ENCODE peak calls at places on chromosome 7, in eight cellular contexts. One of them, this sample, is unnamed.

GRCh38 chr7:88795553-88795952 is at the start of gene TEX47:
- DNase-seq in breast epithelium: no peak
- DNase-seq in stomach: no peak
- DNase-seq in adrenal gland: no peak
- DNase-seq in B cell: no peak
- DNase-seq in progenitor cell of endocrine pancreas: no peak
- DNase-seq in GM12865: no peak
- DNase-seq in astrocyte of the spinal cord: no peak
- DNase-seq in this sample: no peak

GRCh38 chr7:127678330-127678729 is 26.3 kb downstream of the SND1 start:
- DNase-seq in breast epithelium: no peak
- DNase-seq in B cell: no peak
- DNase-seq in adrenal gland: no peak
- DNase-seq in GM12865: no peak
- DNase-seq in stomach: no peak
- DNase-seq in progenitor cell of endocrine pancreas: no peak
- DNase-seq in astrocyte of the spinal cord: peak; percentile 37
- DNase-seq in this sample: no peak

GRCh38 chr7:71308105-71308504 is 176.2 kb downstream of the GALNT17 start:
- DNase-seq in adrenal gland: peak; percentile 16
- DNase-seq in astrocyte of the spinal cord: peak; percentile 57
- DNase-seq in stomach: no peak
- DNase-seq in GM12865: no peak
- DNase-seq in breast epithelium: no peak
- DNase-seq in B cell: no peak
- DNase-seq in progenitor cell of endocrine pancreas: no peak
- DNase-seq in this sample: no peak

GRCh38 chr7:7770228-7770627 is 51.8 kb upstream of the RPA3 start:
- DNase-seq in B cell: no peak
- DNase-seq in breast epithelium: no peak
- DNase-seq in progenitor cell of endocrine pancreas: no peak
- DNase-seq in adrenal gland: no peak
- DNase-seq in astrocyte of the spinal cord: peak; percentile 34
- DNase-seq in GM12865: no peak
- DNase-seq in stomach: no peak
- DNase-seq in this sample: no peak

GRCh38 chr7:157000047-157000726 is 10.3 kb downstream of the MNX1 start:
- DNase-seq in stomach: peak; percentile 51
- DNase-seq in progenitor cell of endocrine pancreas: no peak
- DNase-seq in breast epithelium: no peak
- DNase-seq in GM12865: no peak
- DNase-seq in B cell: no peak
- DNase-seq in astrocyte of the spinal cord: no peak
- DNase-seq in adrenal gland: no peak
- DNase-seq in this sample: peak; percentile 72

GRCh38 chr7:114082567-114082933 is 163.7 kb upstream of the PPP1R3A start:
- DNase-seq in stomach: no peak
- DNase-seq in B cell: no peak
- DNase-seq in breast epithelium: no peak
- DNase-seq in astrocyte of the spinal cord: no peak
- DNase-seq in adrenal gland: no peak
- DNase-seq in GM12865: peak; percentile 29
- DNase-seq in progenitor cell of endocrine pancreas: no peak
- DNase-seq in this sample: no peak

GRCh38 chr7:69967152-69967591 is 368.9 kb downstream of the AUTS2 start:
- DNase-seq in breast epithelium: no peak
- DNase-seq in B cell: no peak
- DNase-seq in GM12865: no peak
- DNase-seq in adrenal gland: peak; percentile 22
- DNase-seq in progenitor cell of endocrine pancreas: no peak
- DNase-seq in stomach: peak; percentile 34
- DNase-seq in astrocyte of the spinal cord: no peak
- DNase-seq in this sample: no peak

GRCh38 chr7:100677308-100678095 is 4.0 kb downstream of the GNB2 start:
- DNase-seq in astrocyte of the spinal cord: no peak
- DNase-seq in B cell: no peak
- DNase-seq in progenitor cell of endocrine pancreas: no peak
- DNase-seq in stomach: no peak
- DNase-seq in adrenal gland: peak; percentile 25
- DNase-seq in breast epithelium: no peak
- DNase-seq in GM12865: no peak
- DNase-seq in this sample: peak; percentile 21

GRCh38 chr7:39357648-39358047 is 208.6 kb upstream of the YAE1 start:
- DNase-seq in B cell: no peak
- DNase-seq in progenitor cell of endocrine pancreas: no peak
- DNase-seq in adrenal gland: no peak
- DNase-seq in breast epithelium: no peak
- DNase-seq in astrocyte of the spinal cord: no peak
- DNase-seq in stomach: no peak
- DNase-seq in GM12865: no peak
- DNase-seq in this sample: no peak

GRCh38 chr7:30321992-30322637 is 37.7 kb downstream of the ZNRF2 start:
- DNase-seq in B cell: no peak
- DNase-seq in stomach: no peak
- DNase-seq in breast epithelium: no peak
- DNase-seq in progenitor cell of endocrine pancreas: no peak
- DNase-seq in astrocyte of the spinal cord: no peak
- DNase-seq in GM12865: peak; percentile 87
- DNase-seq in adrenal gland: no peak
- DNase-seq in this sample: peak; percentile 28

GRCh38 chr7:152925412-152926147 is 166.0 kb downstream of the ACTR3B start:
- DNase-seq in stomach: no peak
- DNase-seq in adrenal gland: no peak
- DNase-seq in astrocyte of the spinal cord: no peak
- DNase-seq in progenitor cell of endocrine pancreas: peak; percentile 58
- DNase-seq in breast epithelium: no peak
- DNase-seq in GM12865: no peak
- DNase-seq in B cell: no peak
- DNase-seq in this sample: peak; percentile 19

GRCh38 chr7:28988818-28989595 is 30.9 kb upstream of the TRIL start:
- DNase-seq in GM12865: no peak
- DNase-seq in progenitor cell of endocrine pancreas: no peak
- DNase-seq in astrocyte of the spinal cord: peak; percentile 92
- DNase-seq in breast epithelium: no peak
- DNase-seq in adrenal gland: peak; percentile 8
- DNase-seq in B cell: no peak
- DNase-seq in stomach: no peak
- DNase-seq in this sample: no peak

GRCh38 chr7:138049505-138050116 is 26.6 kb upstream of the AKR1D1 start:
- DNase-seq in B cell: no peak
- DNase-seq in progenitor cell of endocrine pancreas: no peak
- DNase-seq in adrenal gland: no peak
- DNase-seq in astrocyte of the spinal cord: no peak
- DNase-seq in breast epithelium: no peak
- DNase-seq in stomach: no peak
- DNase-seq in GM12865: no peak
- DNase-seq in this sample: no peak

GRCh38 chr7:155484483-155485399 is 26.8 kb downstream of the EN2 start:
- DNase-seq in progenitor cell of endocrine pancreas: no peak
- DNase-seq in breast epithelium: no peak
- DNase-seq in stomach: no peak
- DNase-seq in B cell: no peak
- DNase-seq in GM12865: no peak
- DNase-seq in astrocyte of the spinal cord: no peak
- DNase-seq in adrenal gland: no peak
- DNase-seq in this sample: no peak

GRCh38 chr7:81676105-81676811 is 93.6 kb downstream of the HGF start:
- DNase-seq in breast epithelium: no peak
- DNase-seq in stomach: no peak
- DNase-seq in progenitor cell of endocrine pancreas: no peak
- DNase-seq in adrenal gland: no peak
- DNase-seq in astrocyte of the spinal cord: peak; percentile 23
- DNase-seq in GM12865: no peak
- DNase-seq in B cell: no peak
- DNase-seq in this sample: no peak

GRCh38 chr7:55128693-55129394 is 110.0 kb downstream of the EGFR start:
- DNase-seq in progenitor cell of endocrine pancreas: no peak
- DNase-seq in B cell: no peak
- DNase-seq in GM12865: no peak
- DNase-seq in adrenal gland: no peak
- DNase-seq in breast epithelium: no peak
- DNase-seq in astrocyte of the spinal cord: peak; percentile 59
- DNase-seq in stomach: no peak
- DNase-seq in this sample: no peak

GRCh38 chr7:1068656-1069055 is 19.3 kb upstream of the GPER1 start:
- DNase-seq in stomach: no peak
- DNase-seq in adrenal gland: no peak
- DNase-seq in astrocyte of the spinal cord: no peak
- DNase-seq in progenitor cell of endocrine pancreas: no peak
- DNase-seq in GM12865: no peak
- DNase-seq in B cell: no peak
- DNase-seq in breast epithelium: no peak
- DNase-seq in this sample: no peak
- TF ChIP-seq CTCF in stomach: no peak
- TF ChIP-seq CTCF in adrenal gland: no peak
- TF ChIP-seq CTCF in astrocyte of the spinal cord: no peak
- TF ChIP-seq CTCF in progenitor cell of endocrine pancreas: no peak
- TF ChIP-seq CTCF in GM12865: no peak
- TF ChIP-seq CTCF in B cell: no peak
- TF ChIP-seq CTCF in breast epithelium: no peak
- TF ChIP-seq CTCF in this sample: no peak

GRCh38 chr7:110084177-110084807 is 1006.6 kb upstream of the LRRN3 start:
- DNase-seq in breast epithelium: no peak
- DNase-seq in adrenal gland: no peak
- DNase-seq in B cell: no peak
- DNase-seq in GM12865: no peak
- DNase-seq in stomach: no peak
- DNase-seq in astrocyte of the spinal cord: no peak
- DNase-seq in progenitor cell of endocrine pancreas: no peak
- DNase-seq in this sample: no peak

GRCh38 chr7:110095372-110096052 is 995.4 kb upstream of the LRRN3 start:
- DNase-seq in progenitor cell of endocrine pancreas: no peak
- DNase-seq in adrenal gland: no peak
- DNase-seq in stomach: no peak
- DNase-seq in B cell: no peak
- DNase-seq in breast epithelium: no peak
- DNase-seq in astrocyte of the spinal cord: no peak
- DNase-seq in GM12865: no peak
- DNase-seq in this sample: no peak

DNA sequence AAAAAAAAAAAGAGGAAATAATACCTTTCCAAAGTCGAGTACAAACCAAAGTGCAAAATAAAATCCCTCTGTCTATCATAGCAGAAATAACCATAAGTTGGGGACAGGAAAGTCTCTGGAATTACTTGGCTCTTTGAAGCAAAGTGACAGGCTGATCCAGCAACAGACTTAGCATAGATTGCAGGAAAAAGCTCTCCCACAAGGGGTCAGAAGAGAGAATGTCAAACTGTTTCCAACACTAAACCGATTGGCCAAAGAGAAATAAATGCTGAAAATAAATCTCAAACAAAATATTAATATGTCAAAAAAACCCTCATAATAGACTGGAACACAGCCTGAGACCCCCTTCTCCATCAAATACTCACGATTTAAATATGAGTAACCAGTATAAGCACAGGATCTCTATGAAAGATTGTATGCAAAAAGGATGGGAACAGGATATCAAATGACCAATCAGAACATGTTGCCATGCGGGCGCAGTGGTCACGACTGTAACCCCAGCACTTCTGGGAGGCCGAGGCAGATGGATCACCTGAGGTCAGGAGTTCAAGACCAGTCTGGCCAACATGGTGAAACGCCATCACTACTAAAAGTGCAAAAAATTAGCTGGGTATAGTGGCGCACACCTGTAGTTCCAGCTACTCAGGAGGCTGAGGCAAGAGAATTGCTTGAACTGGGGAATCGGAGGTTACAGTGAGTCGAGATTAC is 1000.7 kb upstream of the LRRN3 start:
- DNase-seq in GM12865: peak; percentile 41
- DNase-seq in stomach: no peak
- DNase-seq in breast epithelium: no peak
- DNase-seq in astrocyte of the spinal cord: peak; percentile 25
- DNase-seq in B cell: no peak
- DNase-seq in adrenal gland: peak; percentile 16
- DNase-seq in progenitor cell of endocrine pancreas: no peak
- DNase-seq in this sample: peak; percentile 7
- TF ChIP-seq CTCF in GM12865: peak; percentile 34
- TF ChIP-seq CTCF in stomach: no peak
- TF ChIP-seq CTCF in breast epithelium: no peak
- TF ChIP-seq CTCF in astrocyte of the spinal cord: peak; percentile 67
- TF ChIP-seq CTCF in B cell: no peak
- TF ChIP-seq CTCF in adrenal gland: peak; percentile 27
- TF ChIP-seq CTCF in progenitor cell of endocrine pancreas: peak; percentile 22
- TF ChIP-seq CTCF in this sample: peak; percentile 59

GRCh38 chr7:95190515-95190914 is 133.8 kb downstream of the PON1 start:
- DNase-seq in stomach: no peak
- DNase-seq in progenitor cell of endocrine pancreas: no peak
- DNase-seq in adrenal gland: no peak
- DNase-seq in astrocyte of the spinal cord: no peak
- DNase-seq in breast epithelium: no peak
- DNase-seq in B cell: no peak
- DNase-seq in GM12865: peak; percentile 38
- DNase-seq in this sample: no peak
- TF ChIP-seq CTCF in stomach: no peak
- TF ChIP-seq CTCF in progenitor cell of endocrine pancreas: no peak
- TF ChIP-seq CTCF in adrenal gland: no peak
- TF ChIP-seq CTCF in astrocyte of the spinal cord: peak; percentile 12
- TF ChIP-seq CTCF in breast epithelium: no peak
- TF ChIP-seq CTCF in B cell: no peak
- TF ChIP-seq CTCF in GM12865: peak; percentile 32
- TF ChIP-seq CTCF in this sample: peak; percentile 30

GRCh38 chr7:142231716-142232115 is 26.1 kb downstream of the PRSS58 start:
- DNase-seq in GM12865: peak; percentile 12
- DNase-seq in astrocyte of the spinal cord: no peak
- DNase-seq in adrenal gland: no peak
- DNase-seq in breast epithelium: no peak
- DNase-seq in B cell: no peak
- DNase-seq in progenitor cell of endocrine pancreas: peak; percentile 14
- DNase-seq in stomach: no peak
- DNase-seq in this sample: no peak
- TF ChIP-seq CTCF in GM12865: peak; percentile 3
- TF ChIP-seq CTCF in astrocyte of the spinal cord: no peak
- TF ChIP-seq CTCF in adrenal gland: no peak
- TF ChIP-seq CTCF in breast epithelium: no peak
- TF ChIP-seq CTCF in B cell: no peak
- TF ChIP-seq CTCF in progenitor cell of endocrine pancreas: peak; percentile 51
- TF ChIP-seq CTCF in stomach: no peak
- TF ChIP-seq CTCF in this sample: peak; percentile 11

This sample was measured in GM13977.